ENCODE peak calls at places on chromosomes 1 and 21, in six cellular contexts. One of them, this sample, is unnamed.

GRCh38 chr1:164495915-164496314 is 63.1 kb upstream of the PBX1 start:
- DNase-seq in small intestine: no peak
- DNase-seq in ovary: no peak
- DNase-seq in progenitor cell of endocrine pancreas: no peak
- DNase-seq in naive thymus-derived CD4-positive, alpha-beta T cell: no peak
- DNase-seq in GM04503: no peak
- DNase-seq in this sample: no peak

GRCh38 chr21:31624961-31625491 is 34.5 kb upstream of the SOD1 start:
- DNase-seq in small intestine: no peak
- DNase-seq in ovary: no peak
- DNase-seq in progenitor cell of endocrine pancreas: no peak
- DNase-seq in naive thymus-derived CD4-positive, alpha-beta T cell: no peak
- DNase-seq in GM04503: no peak
- DNase-seq in this sample: peak; percentile 18

GRCh38 chr1:38133781-38134180 is 87.2 kb upstream of the POU3F1 start:
- DNase-seq in small intestine: no peak
- DNase-seq in ovary: no peak
- DNase-seq in progenitor cell of endocrine pancreas: no peak
- DNase-seq in naive thymus-derived CD4-positive, alpha-beta T cell: no peak
- DNase-seq in GM04503: no peak
- DNase-seq in this sample: peak; percentile 43

GRCh38 chr1:58848818-58849411 is 65.1 kb upstream of the JUN start:
- DNase-seq in small intestine: peak; percentile 23
- DNase-seq in ovary: peak; percentile 74
- DNase-seq in progenitor cell of endocrine pancreas: no peak
- DNase-seq in naive thymus-derived CD4-positive, alpha-beta T cell: no peak
- DNase-seq in GM04503: peak; percentile 94
- DNase-seq in this sample: peak; percentile 67

GRCh38 chr1:14724234-14724633 is 125.7 kb downstream of the KAZN start:
- DNase-seq in small intestine: no peak
- DNase-seq in ovary: no peak
- DNase-seq in progenitor cell of endocrine pancreas: no peak
- DNase-seq in naive thymus-derived CD4-positive, alpha-beta T cell: no peak
- DNase-seq in GM04503: no peak
- DNase-seq in this sample: no peak

GRCh38 chr1:16068356-16069270 is 4.8 kb downstream of the FAM131C start:
- DNase-seq in small intestine: no peak
- DNase-seq in ovary: peak; percentile 40
- DNase-seq in progenitor cell of endocrine pancreas: no peak
- DNase-seq in naive thymus-derived CD4-positive, alpha-beta T cell: no peak
- DNase-seq in GM04503: no peak
- DNase-seq in this sample: no peak

GRCh38 chr1:3892748-3893147 is 7.3 kb downstream of the C1orf174 start:
- DNase-seq in small intestine: no peak
- DNase-seq in ovary: no peak
- DNase-seq in progenitor cell of endocrine pancreas: no peak
- DNase-seq in naive thymus-derived CD4-positive, alpha-beta T cell: no peak
- DNase-seq in GM04503: no peak
- DNase-seq in this sample: no peak

GRCh38 chr1:65067491-65068201 is 80.4 kb upstream of the AK4 start:
- DNase-seq in small intestine: peak; percentile 74
- DNase-seq in ovary: peak; percentile 77
- DNase-seq in progenitor cell of endocrine pancreas: peak; percentile 29
- DNase-seq in naive thymus-derived CD4-positive, alpha-beta T cell: peak; percentile 71
- DNase-seq in GM04503: no peak
- DNase-seq in this sample: peak; percentile 92

GRCh38 chr1:66761273-66761672 is 9.0 kb downstream of the DYNLT5 start:
- DNase-seq in small intestine: no peak
- DNase-seq in ovary: no peak
- DNase-seq in progenitor cell of endocrine pancreas: no peak
- DNase-seq in naive thymus-derived CD4-positive, alpha-beta T cell: no peak
- DNase-seq in GM04503: peak; percentile 39
- DNase-seq in this sample: no peak

GRCh38 chr1:27435566-27436203 is 43.3 kb downstream of the GPR3 start:
- DNase-seq in small intestine: peak; percentile 25
- DNase-seq in ovary: no peak
- DNase-seq in progenitor cell of endocrine pancreas: no peak
- DNase-seq in naive thymus-derived CD4-positive, alpha-beta T cell: no peak
- DNase-seq in GM04503: no peak
- DNase-seq in this sample: no peak

GRCh38 chr1:212551929-212552328 is 56.6 kb upstream of the ATF3 start:
- DNase-seq in small intestine: no peak
- DNase-seq in ovary: no peak
- DNase-seq in progenitor cell of endocrine pancreas: no peak
- DNase-seq in naive thymus-derived CD4-positive, alpha-beta T cell: no peak
- DNase-seq in GM04503: no peak
- DNase-seq in this sample: no peak

GRCh38 chr1:160795951-160796383 is at the start of gene LY9:
- DNase-seq in small intestine: peak; percentile 74
- DNase-seq in ovary: no peak
- DNase-seq in progenitor cell of endocrine pancreas: no peak
- DNase-seq in naive thymus-derived CD4-positive, alpha-beta T cell: peak; percentile 94
- DNase-seq in GM04503: no peak
- DNase-seq in this sample: no peak

This sample was measured in endodermal cell.